ENCODE peak calls at places on chromosomes 16 and 17, in seven cellular contexts. T, J, Z, U, P, Y and E are unnamed samples.

GRCh38 chr17:78925662-78926555 is 722 bp upstream of the TIMP2 start:
- DNase-seq in J (no peak), Z (peak; percentile 39), T (no peak), P (peak; percentile 90), U (peak; percentile 94), Y (no peak), E (peak; percentile 93)

GRCh38 chr16:30112197-30113030 is 923 bp downstream of the GDPD3 start:
- DNase-seq in J (peak; percentile 78), Y (no peak), U (peak; percentile 75), Z (peak; percentile 77), T (no peak), P (peak; percentile 91), E (peak; percentile 64)

GRCh38 chr17:27810211-27810901 is 10.0 kb upstream of the NOS2 start:
- DNase-seq in T (no peak), J (no peak), Z (no peak), U (no peak), Y (no peak), P (no peak), E (no peak)

GRCh38 chr17:40150215-40150614 is 9.9 kb downstream of the CASC3 start:
- DNase-seq in U (no peak), Y (no peak), J (no peak), Z (no peak), P (no peak), T (no peak), E (no peak)

GRCh38 chr17:57986841-57987581 is 1.0 kb downstream of the VEZF1 start:
- DNase-seq in Z (peak; percentile 73), Y (peak; percentile 37), P (peak; percentile 79), U (peak; percentile 78), J (no peak), T (no peak), E (peak; percentile 74)

GRCh38 chr16:89031715-89032659 is 55.0 kb upstream of the CBFA2T3 start:
- DNase-seq in J (peak; percentile 49), P (peak; percentile 48), Y (no peak), U (no peak), T (no peak), Z (no peak), E (no peak)

GRCh38 chr16:58647107-58647506 is 17.5 kb upstream of the CNOT1 start:
- DNase-seq in Z (no peak), P (no peak), Y (no peak), T (no peak), J (no peak), U (no peak), E (no peak)

GRCh38 chr17:20156196-20157077 is 147.3 kb downstream of the SPECC1 start:
- DNase-seq in U (peak; percentile 51), Y (peak; percentile 40), T (no peak), J (peak; percentile 14), P (peak; percentile 76), Z (peak; percentile 9), E (peak; percentile 26)

GRCh38 chr16:4944333-4945281 is 7.7 kb upstream of the PPL start:
- DNase-seq in U (peak; percentile 99), Z (peak; percentile 86), P (peak; percentile 98), Y (peak; percentile 86), T (no peak), J (no peak), E (peak; percentile 99)

GRCh38 chr16:11551842-11552241 is 34.9 kb downstream of the LITAF start:
- DNase-seq in T (no peak), J (no peak), P (no peak), Y (no peak), Z (no peak), U (no peak), E (no peak)

GRCh38 chr16:67884684-67885083 is at the start of gene NRN1L:
- DNase-seq in Y (peak; percentile 93), P (peak; percentile 96), U (peak; percentile 95), Z (peak; percentile 95), T (no peak), J (no peak), E (no peak)

GRCh38 chr16:16143038-16143763 is 80.1 kb downstream of the ABCC6 start:
- DNase-seq in U (no peak), P (no peak), Z (peak; percentile 17), T (no peak), Y (no peak), J (peak; percentile 58), E (no peak)

GRCh38 chr17:79838541-79839274 is 532 bp downstream of the CBX4 start:
- DNase-seq in U (peak; percentile 70), Z (peak; percentile 89), T (no peak), J (peak; percentile 80), Y (peak; percentile 54), P (peak; percentile 84), E (peak; percentile 67)

GRCh38 chr17:27327397-27327796 is 33.5 kb downstream of the WSB1 start:
- DNase-seq in Z (no peak), U (no peak), P (no peak), Y (no peak), T (no peak), J (no peak), E (no peak)

GRCh38 chr16:71426069-71426879 is 15.6 kb downstream of the TLE7 start:
- DNase-seq in P (peak; percentile 10), Z (peak; percentile 80), U (peak; percentile 80), T (no peak), Y (peak; percentile 13), J (no peak), E (peak; percentile 69)

GRCh38 chr16:13307861-13308260 is 406.5 kb downstream of the SHISA9 start:
- DNase-seq in J (no peak), U (no peak), Z (no peak), Y (no peak), T (no peak), P (no peak), E (no peak)

GRCh38 chr17:27647755-27648154 is 16.8 kb downstream of the LGALS9 start:
- DNase-seq in T (no peak), P (no peak), J (no peak), Z (no peak), U (no peak), Y (no peak), E (no peak)

DNA sequence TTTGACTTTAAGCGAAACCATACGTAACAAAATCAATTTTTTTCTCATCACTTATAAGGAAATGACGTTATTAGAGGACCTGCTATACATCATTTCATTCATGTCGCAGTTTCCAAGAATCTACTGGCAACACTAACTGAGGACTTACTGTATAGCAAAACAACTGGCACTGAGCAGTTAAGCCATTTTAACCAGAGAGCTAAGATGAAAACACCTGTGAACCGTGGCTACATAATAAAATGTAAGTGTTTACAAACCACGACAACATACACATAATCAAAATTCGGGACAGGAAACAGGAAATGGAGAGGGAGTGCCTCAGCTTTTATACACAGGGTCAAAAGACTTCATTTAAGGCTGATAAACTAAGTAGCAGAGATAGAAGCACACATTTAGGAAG is 29.5 kb downstream of the METTL16 start:
- DNase-seq in P (no peak), Y (no peak), J (no peak), T (no peak), U (no peak), Z (peak; percentile 7), E (no peak)
- H3K4me3 ChIP-seq in P (no peak overlapping the region), Y (no peak overlapping the region), J (no peak overlapping the region), T (no peak overlapping the region), U (no peak overlapping the region), Z (no peak overlapping the region), E (no peak overlapping the region)

DNA sequence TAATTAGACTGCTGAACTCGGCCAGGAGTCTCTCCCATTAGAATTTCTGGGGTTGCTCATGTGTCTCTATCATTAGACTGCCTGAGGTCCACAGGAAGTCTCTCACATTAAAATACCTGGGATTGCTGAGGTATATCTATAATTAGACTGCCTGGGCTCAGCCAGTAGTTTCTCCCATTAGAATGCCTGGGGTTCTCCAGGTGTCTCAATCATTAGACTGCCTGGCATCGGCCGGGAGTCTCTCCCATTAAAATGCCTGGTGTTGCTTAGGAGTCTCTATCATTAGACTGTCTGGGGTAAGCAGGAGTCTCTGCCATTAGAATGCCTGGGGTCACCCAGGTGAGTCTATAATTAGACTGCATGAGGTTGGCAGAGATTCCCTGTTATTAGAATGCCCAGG is 2233.4 kb downstream of the TP53TG3F start:
- DNase-seq in T (no peak), J (no peak), P (no peak), Z (no peak), U (no peak), Y (no peak), E (no peak)
- H3K9me3 ChIP-seq in T (no peaks in the 10 kb centered on the region), J (peaks cover 17% of the 10 kb centered on the region), P (peaks cover 3% of the 10 kb centered on the region), Z (peaks cover 58% of the 10 kb centered on the region), U (no peaks in the 10 kb centered on the region), Y (no peaks in the 10 kb centered on the region), E (no peaks in the 10 kb centered on the region)

GRCh38 chr16:8960788-8961109 is 3.0 kb downstream of the USP7 start:
- DNase-seq in T (no peak), Y (no peak), Z (no peak), U (no peak), P (no peak), J (no peak), E (no peak)
- H3K4me3 ChIP-seq in T (peak overlapping the region; percentile 37), Y (no peak overlapping the region), Z (peak overlapping the region; percentile 5), U (no peak overlapping the region), P (no peak overlapping the region), J (peak overlapping the region; percentile 84), E (no peak overlapping the region)

GRCh38 chr17:917391-917811 is 62.2 kb downstream of the NXN start:
- DNase-seq in J (no peak), P (peak; percentile 50), U (no peak), Y (no peak), T (no peak), Z (no peak), E (no peak)
- H3K9me3 ChIP-seq in J (no peaks in the 10 kb centered on the region), P (no peaks in the 10 kb centered on the region), U (no peaks in the 10 kb centered on the region), Y (no peaks in the 10 kb centered on the region), T (no peaks in the 10 kb centered on the region), Z (no peaks in the 10 kb centered on the region), E (no peaks in the 10 kb centered on the region)

GRCh38 chr17:4862720-4863119 is 29.6 kb downstream of the MINK1 start:
- DNase-seq in Z (no peak), U (no peak), T (no peak), J (no peak), P (no peak), Y (no peak), E (no peak)

GRCh38 chr17:4859816-4860625 is 26.9 kb downstream of the MINK1 start:
- DNase-seq in Z (no peak), Y (no peak), T (no peak), P (no peak), J (no peak), U (peak; percentile 29), E (no peak)

GRCh38 chr17:4858880-4859260 is 25.7 kb downstream of the MINK1 start:
- DNase-seq in Y (peak; percentile 91), T (no peak), U (peak; percentile 27), Z (no peak), J (no peak), P (no peak), E (peak; percentile 41)

GRCh38 chr17:4860651-4861050 is 27.5 kb downstream of the MINK1 start:
- DNase-seq in T (no peak), P (no peak), J (no peak), Z (no peak), U (no peak), Y (no peak), E (no peak)

GRCh38 chr17:4861052-4861451 is 27.9 kb downstream of the MINK1 start:
- DNase-seq in Y (no peak), U (no peak), Z (no peak), P (no peak), J (no peak), T (no peak), E (no peak)
- H3K4me3 ChIP-seq in Y (no peak overlapping the region), U (no peak overlapping the region), Z (no peak overlapping the region), P (no peak overlapping the region), J (no peak overlapping the region), T (peak overlapping the region; percentile 65), E (no peak overlapping the region)

GRCh38 chr17:82948081-82948511 is 108.3 kb upstream of the ZNF750 start:
- DNase-seq in T (no peak), Z (no peak), Y (no peak), U (no peak), P (peak; percentile 66), J (no peak), E (no peak)
- H3K9me3 ChIP-seq in T (peaks cover 12% of the 10 kb centered on the region), Z (peaks cover 55% of the 10 kb centered on the region), Y (no peaks in the 10 kb centered on the region), U (no peaks in the 10 kb centered on the region), P (peaks cover 6% of the 10 kb centered on the region), J (peaks cover 30% of the 10 kb centered on the region), E (peaks cover 69% of the 10 kb centered on the region)

GRCh38 chr17:51814521-51814920 is 344.0 kb downstream of the CA10 start:
- DNase-seq in U (no peak), Z (no peak), J (no peak), T (no peak), Y (peak; percentile 7), P (no peak), E (no peak)
- H3K4me3 ChIP-seq in U (no peak overlapping the region), Z (no peak overlapping the region), J (no peak overlapping the region), T (no peak overlapping the region), Y (no peak overlapping the region), P (no peak overlapping the region), E (no peak overlapping the region)